ENCODE peak calls at places on chromosomes 16 and 17, in six cellular contexts. P is psoas muscle, E is stomach, B is osteoblast, Z is thoracic aorta, A is GM23338. Y is an unnamed sample.
A peak's percentile ranks its signal among the peaks of the same experiment; 100 is the strongest.

GRCh38 chr17:78890111-78890897 is 12.7 kb downstream of the CEP295NL start:
- DNase-seq in A (no peak), P (peak; percentile 71), B (peak; percentile 42), Z (no peak), E (peak; percentile 62), Y (no peak)

GRCh38 chr17:14515015-14515414 is 214.1 kb downstream of the HS3ST3B1 start:
- DNase-seq in P (no peak), B (no peak), E (no peak), Z (no peak), A (peak; percentile 13), Y (no peak)

GRCh38 chr17:49694847-49695697 is 12.7 kb downstream of the SLC35B1 start:
- DNase-seq in B (peak; percentile 82), A (peak; percentile 75), E (peak; percentile 72), Z (peak; percentile 13), P (peak; percentile 64), Y (peak; percentile 83)

GRCh38 chr17:74842599-74843351 is 16.9 kb downstream of the GRIN2C start:
- DNase-seq in E (peak; percentile 75), A (peak; percentile 89), Z (no peak), P (peak; percentile 78), B (peak; percentile 100), Y (peak; percentile 72)

GRCh38 chr17:4734857-4735475 is 3.7 kb downstream of the MED11 start:
- DNase-seq in B (no peak), A (no peak), P (no peak), E (no peak), Z (no peak), Y (no peak)

GRCh38 chr16:20918486-20919239 is 18.1 kb downstream of the LYRM1 start:
- DNase-seq in E (no peak), B (peak; percentile 81), P (peak; percentile 75), A (no peak), Z (no peak), Y (no peak)

GRCh38 chr17:33509331-33509730 is 216.2 kb upstream of the ASIC2 start:
- DNase-seq in Z (no peak), B (no peak), P (no peak), A (no peak), E (no peak), Y (no peak)

GRCh38 chr17:5837055-5837491 is 233.1 kb upstream of the WSCD1 start:
- DNase-seq in E (no peak), B (peak; percentile 76), A (no peak), Z (no peak), P (no peak), Y (no peak)

GRCh38 chr16:89723279-89724250 is 2.2 kb downstream of the ZNF276 start:
- DNase-seq in A (no peak), P (peak; percentile 73), E (peak; percentile 45), Z (no peak), B (no peak), Y (peak; percentile 86)

GRCh38 chr16:7449306-7449705 is 116.7 kb downstream of the RBFOX1 start:
- DNase-seq in B (no peak), P (no peak), E (no peak), A (no peak), Z (no peak), Y (no peak)

GRCh38 chr16:81493755-81494433 is 49.3 kb downstream of the CMIP start:
- DNase-seq in P (peak; percentile 59), Z (no peak), B (peak; percentile 96), A (no peak), E (peak; percentile 78), Y (peak; percentile 91)

GRCh38 chr16:8718753-8719386 is 44.5 kb downstream of the ABAT start:
- DNase-seq in P (no peak), Z (no peak), A (no peak), B (no peak), E (no peak), Y (no peak)

GRCh38 chr17:10513284-10514067 is 4.9 kb downstream of the MYH1 start:
- DNase-seq in Z (no peak), P (no peak), E (no peak), B (no peak), A (peak; percentile 1), Y (no peak)

GRCh38 chr16:71564377-71564967 is 12.4 kb downstream of the TAT start:
- DNase-seq in Z (peak; percentile 52), A (peak; percentile 33), B (no peak), P (peak; percentile 91), E (no peak), Y (no peak)

GRCh38 chr16:8241408-8241807 is 348.9 kb downstream of the TMEM114 start:
- DNase-seq in Z (no peak), P (no peak), B (no peak), A (no peak), E (no peak), Y (no peak)

GRCh38 chr16:81873843-81874752 is 95.0 kb downstream of the PLCG2 start:
- DNase-seq in P (no peak), A (peak; percentile 87), E (peak; percentile 67), Z (no peak), B (no peak), Y (peak; percentile 73)

GRCh38 chr17:62963296-62963695 is 2.7 kb upstream of the TANC2 start:
- DNase-seq in B (peak; percentile 94), Z (peak; percentile 4), P (no peak), E (no peak), A (no peak), Y (no peak)

GRCh38 chr17:2693561-2694380 is 17.8 kb downstream of the CLUH start:
- DNase-seq in Z (no peak), A (no peak), B (peak; percentile 84), E (no peak), P (peak; percentile 65), Y (no peak)

GRCh38 chr17:39027037-39027436 is 59.8 kb upstream of the FBXO47 start:
- DNase-seq in B (no peak), A (peak; percentile 84), P (peak; percentile 91), E (peak; percentile 76), Z (no peak), Y (peak; percentile 73)

GRCh38 chr16:77331802-77332586 is 102.8 kb downstream of the ADAMTS18 start:
- DNase-seq in B (no peak), A (no peak), Z (no peak), E (no peak), P (no peak), Y (no peak)

GRCh38 chr16:52496051-52496876 is 50.7 kb downstream of the TOX3 start:
- DNase-seq in Z (no peak), B (no peak), A (no peak), E (no peak), P (no peak), Y (peak; percentile 15)

GRCh38 chr16:89827383-89828198 is 684 bp upstream of the SPIRE2 start:
- DNase-seq in B (peak; percentile 88), A (peak; percentile 77), E (peak; percentile 61), P (peak; percentile 48), Z (no peak), Y (peak; percentile 37)

GRCh38 chr16:56932588-56933265 is 785 bp downstream of the HERPUD1 start:
- DNase-seq in E (peak; percentile 80), B (peak; percentile 87), P (peak; percentile 89), Z (peak; percentile 54), A (peak; percentile 37), Y (peak; percentile 91)

GRCh38 chr17:28956112-28956511 is 4.8 kb upstream of the PHF12 start:
- DNase-seq in Z (no peak), A (peak; percentile 57), B (peak; percentile 60), E (no peak), P (no peak), Y (no peak)

GRCh38 chr17:64025732-64026294 is 5.4 kb upstream of the ICAM2 start:
- DNase-seq in P (peak; percentile 93), E (peak; percentile 80), A (peak; percentile 95), Z (peak; percentile 19), B (peak; percentile 87), Y (peak; percentile 74)
- H3K4me3 ChIP-seq in P (peak overlapping the region; percentile 53), E (peak overlapping the region; percentile 11), A (peak overlapping the region; percentile 42), Z (peak overlapping the region; percentile 44), B (peak overlapping the region; percentile 25), Y (no peak overlapping the region)

GRCh38 chr16:87953308-87954208 is 2.3 kb downstream of the BANP start:
- DNase-seq in A (no peak), Z (no peak), E (no peak), P (no peak), B (no peak), Y (peak; percentile 2)

GRCh38 chr16:87955302-87956168 is 4.3 kb downstream of the BANP start:
- DNase-seq in Z (no peak), E (no peak), P (no peak), B (peak; percentile 91), A (no peak), Y (no peak)

GRCh38 chr16:87956169-87956770 is 5.0 kb downstream of the BANP start:
- DNase-seq in E (no peak), Z (no peak), B (peak; percentile 93), A (peak; percentile 32), P (no peak), Y (no peak)

GRCh38 chr16:87954361-87954760 is 3.1 kb downstream of the BANP start:
- DNase-seq in E (peak; percentile 44), P (no peak), Z (no peak), B (no peak), A (no peak), Y (peak; percentile 58)

GRCh38 chr16:87954826-87955225 is 3.6 kb downstream of the BANP start:
- DNase-seq in E (no peak), A (no peak), B (no peak), P (no peak), Z (no peak), Y (peak; percentile 49)
- H3K27ac ChIP-seq in E (no peak overlapping the region), A (no peak overlapping the region), B (peak overlapping the region; percentile 83), P (peak overlapping the region; percentile 99), Z (peak overlapping the region; percentile 48), Y (peak overlapping the region; percentile 74)

DNA sequence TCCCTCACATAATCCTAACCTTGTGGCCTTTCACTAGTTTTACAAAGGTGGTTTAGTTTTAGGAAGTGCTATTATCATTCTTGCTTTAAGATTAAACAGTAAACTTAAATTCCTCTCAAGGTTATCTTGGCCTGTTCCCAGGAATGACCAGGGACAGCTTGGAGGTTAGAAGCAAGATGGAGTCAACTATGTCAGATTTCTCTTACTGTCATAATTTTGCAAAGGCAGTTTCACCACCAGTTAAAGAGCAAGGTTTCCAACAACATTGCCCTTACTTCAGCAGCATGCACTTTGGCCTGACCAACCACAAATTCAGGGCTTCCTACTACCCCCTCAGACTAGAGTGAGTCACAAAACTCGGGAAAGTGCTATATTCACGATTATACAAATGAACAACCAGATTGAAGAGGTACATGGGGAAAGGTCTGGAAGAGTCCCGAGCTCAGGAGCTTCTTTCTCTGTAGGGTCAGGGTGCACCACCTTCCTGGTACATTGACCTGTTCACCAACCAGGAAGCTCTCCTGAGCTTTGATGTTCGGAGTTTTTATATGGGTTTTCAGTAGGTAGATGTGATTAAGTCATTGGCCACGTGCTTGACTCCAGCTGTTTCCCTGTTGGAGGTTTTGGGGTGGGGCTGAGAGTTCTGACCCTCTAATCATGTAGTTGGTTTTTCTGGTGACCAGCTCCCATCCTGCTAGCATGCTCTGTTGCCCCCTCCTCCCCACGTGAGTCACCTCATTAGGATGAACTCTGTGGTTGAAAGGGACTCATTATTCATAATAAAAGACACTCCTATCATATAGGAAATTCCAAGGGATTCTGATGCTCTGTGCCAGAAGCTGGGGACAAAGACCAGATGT is 19.4 kb downstream of the RHOT1 start:
- DNase-seq in A (no peak), B (peak; percentile 93), Z (no peak), P (no peak), E (no peak), Y (no peak)
- H3K4me3 ChIP-seq in A (no peak overlapping the region), B (peak overlapping the region; percentile 7), Z (no peak overlapping the region), P (no peak overlapping the region), E (no peak overlapping the region), Y (no peak overlapping the region)

DNA sequence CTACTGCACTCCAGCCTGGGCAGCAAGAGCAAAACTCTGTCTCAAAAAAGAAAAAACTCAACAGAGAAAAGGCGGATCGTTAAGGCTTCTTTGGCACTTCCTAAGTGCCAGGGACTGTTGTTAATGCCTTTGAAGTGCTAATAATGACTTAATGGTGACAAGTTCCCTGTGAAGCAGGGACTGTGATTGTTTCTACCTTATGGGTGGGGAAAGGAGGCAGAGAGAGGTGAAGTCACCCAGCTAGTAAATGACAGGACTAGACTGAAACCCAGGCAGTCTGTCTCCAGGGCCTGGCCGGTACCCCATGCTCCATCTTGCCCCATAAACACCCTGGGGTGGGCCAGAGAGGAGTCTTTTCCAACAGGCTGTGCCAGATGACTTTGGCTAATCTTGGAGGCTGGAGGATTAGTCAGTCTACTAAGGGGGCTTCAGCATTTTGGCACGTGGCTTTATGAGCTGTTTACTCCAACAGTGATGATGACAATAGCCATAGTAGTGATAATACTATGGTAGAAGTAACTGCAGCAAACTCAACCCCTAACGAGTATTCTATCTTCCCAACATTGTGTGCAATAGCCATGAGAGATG is 26.9 kb downstream of the ABCC1 start:
- DNase-seq in P (peak; percentile 50), Z (no peak), B (no peak), E (no peak), A (no peak), Y (no peak)
- H3K27ac ChIP-seq in P (peak overlapping the region; percentile 72), Z (peak overlapping the region; percentile 99), B (peak overlapping the region; percentile 93), E (peak overlapping the region; percentile 28), A (peak overlapping the region; percentile 59), Y (no peak overlapping the region)